ENCODE peak calls at places on chromosome 6, in ten cellular contexts. T, Y, V, X, L, K, I, D, U and B are unnamed samples.

GRCh38 chr6:89978749-89979145 is 84.5 kb downstream of the GJA10 start:
- DNase-seq in T (no peak), Y (no peak), V (no peak), X (no peak), L (no peak), K (no peak), I (no peak), D (no peak), U (no peak), B (no peak)

GRCh38 chr6:39452306-39452705 is 129.8 kb upstream of the KCNK16 start:
- DNase-seq in T (no peak), Y (no peak), V (no peak), X (peak), L (no peak), K (peak), I (no peak), D (peak), U (no peak), B (peak)

GRCh38 chr6:161169690-161170089 is 104.2 kb downstream of the AGPAT4 start:
- DNase-seq in T (peak), Y (no peak), V (no peak), X (peak), L (peak), K (peak), I (no peak), D (no peak), U (peak), B (peak)

GRCh38 chr6:52953911-52954839 is 40.9 kb downstream of the GSTA4 start:
- DNase-seq in T (no peak), Y (no peak), V (no peak), X (no peak), L (no peak), K (no peak), I (no peak), D (no peak), U (no peak), B (no peak)

GRCh38 chr6:139159016-139159415 is 24.1 kb downstream of the HECA start:
- DNase-seq in T (no peak), Y (no peak), V (no peak), X (no peak), L (no peak), K (peak), I (no peak), D (no peak), U (no peak), B (no peak)

GRCh38 chr6:126614642-126615504 is 275.0 kb downstream of the CENPW start:
- DNase-seq in T (no peak), Y (no peak), V (peak), X (no peak), L (no peak), K (no peak), I (no peak), D (no peak), U (no peak), B (no peak)

GRCh38 chr6:5595184-5595583 is 333.9 kb downstream of the FARS2 start:
- DNase-seq in T (no peak), Y (no peak), V (no peak), X (no peak), L (no peak), K (no peak), I (no peak), D (no peak), U (no peak), B (no peak)

GRCh38 chr6:149580880-149581279 is 14.7 kb downstream of the GINM1 start:
- DNase-seq in T (no peak), Y (no peak), V (no peak), X (no peak), L (no peak), K (no peak), I (no peak), D (no peak), U (no peak), B (no peak)

GRCh38 chr6:32664827-32665362 is 1.6 kb downstream of the HLA-DQB1 start:
- DNase-seq in T (no peak), Y (no peak), V (no peak), X (no peak), L (no peak), K (no peak), I (peak), D (no peak), U (no peak), B (no peak)